ENCODE peak calls at places on chromosomes 3 and 15, in six cellular contexts. One of them, this sample, is unnamed.

GRCh38 chr15:40093224-40093842 is 15.3 kb downstream of the BMF start:
- DNase-seq in GM12865: peak
- DNase-seq in GM20000: no peak
- DNase-seq in H9: no peak
- DNase-seq in brain microvascular endothelial cell: no peak
- DNase-seq in WERI-Rb-1: no peak
- DNase-seq in this sample: no peak

GRCh38 chr3:10188798-10189556 is 24.3 kb downstream of the IRAK2 start:
- DNase-seq in H9: no peak
- DNase-seq in GM12865: no peak
- DNase-seq in GM20000: no peak
- DNase-seq in WERI-Rb-1: no peak
- DNase-seq in brain microvascular endothelial cell: no peak
- DNase-seq in this sample: no peak

GRCh38 chr3:157175678-157176077 is 15.7 kb upstream of the CCNL1 start:
- DNase-seq in WERI-Rb-1: no peak
- DNase-seq in H9: no peak
- DNase-seq in GM12865: peak
- DNase-seq in brain microvascular endothelial cell: peak
- DNase-seq in GM20000: peak
- DNase-seq in this sample: peak

GRCh38 chr15:74179983-74180688 is 6.6 kb downstream of the ISLR start:
- DNase-seq in GM12865: no peak
- DNase-seq in brain microvascular endothelial cell: peak
- DNase-seq in H9: no peak
- DNase-seq in GM20000: no peak
- DNase-seq in WERI-Rb-1: no peak
- DNase-seq in this sample: no peak

GRCh38 chr15:99371180-99372103 is 120.2 kb downstream of the LRRC28 start:
- DNase-seq in GM12865: peak
- DNase-seq in brain microvascular endothelial cell: no peak
- DNase-seq in WERI-Rb-1: no peak
- DNase-seq in H9: no peak
- DNase-seq in GM20000: peak
- DNase-seq in this sample: no peak

GRCh38 chr3:170469151-170470062 is 50.7 kb downstream of the CLDN11 start:
- DNase-seq in WERI-Rb-1: no peak
- DNase-seq in brain microvascular endothelial cell: no peak
- DNase-seq in GM12865: no peak
- DNase-seq in H9: no peak
- DNase-seq in GM20000: no peak
- DNase-seq in this sample: peak

GRCh38 chr3:51948016-51948580 is 5.9 kb downstream of the PARP3 start:
- DNase-seq in WERI-Rb-1: no peak
- DNase-seq in GM20000: no peak
- DNase-seq in H9: no peak
- DNase-seq in brain microvascular endothelial cell: no peak
- DNase-seq in GM12865: no peak
- DNase-seq in this sample: no peak

GRCh38 chr3:171230857-171231256 is 204.3 kb upstream of the SLC2A2 start:
- DNase-seq in H9: no peak
- DNase-seq in GM20000: no peak
- DNase-seq in GM12865: no peak
- DNase-seq in brain microvascular endothelial cell: no peak
- DNase-seq in WERI-Rb-1: peak
- DNase-seq in this sample: no peak

GRCh38 chr3:173025941-173026340 is 115.1 kb downstream of the SPATA16 start:
- DNase-seq in GM20000: no peak
- DNase-seq in H9: no peak
- DNase-seq in brain microvascular endothelial cell: no peak
- DNase-seq in GM12865: no peak
- DNase-seq in WERI-Rb-1: no peak
- DNase-seq in this sample: no peak

GRCh38 chr3:31853580-31853979 is 127.5 kb downstream of the OSBPL10 start:
- DNase-seq in H9: no peak
- DNase-seq in WERI-Rb-1: no peak
- DNase-seq in brain microvascular endothelial cell: no peak
- DNase-seq in GM20000: no peak
- DNase-seq in GM12865: no peak
- DNase-seq in this sample: no peak

GRCh38 chr3:48663489-48664312 is 1.0 kb upstream of the CELSR3 start:
- DNase-seq in GM12865: peak
- DNase-seq in brain microvascular endothelial cell: peak
- DNase-seq in WERI-Rb-1: peak
- DNase-seq in GM20000: peak
- DNase-seq in H9: peak
- DNase-seq in this sample: peak

GRCh38 chr3:48662753-48663488 is at the start of gene CELSR3:
- DNase-seq in GM20000: peak
- DNase-seq in H9: peak
- DNase-seq in WERI-Rb-1: peak
- DNase-seq in GM12865: peak
- DNase-seq in brain microvascular endothelial cell: peak
- DNase-seq in this sample: peak

GRCh38 chr3:48664929-48665328 is 2.2 kb upstream of the CELSR3 start:
- DNase-seq in GM12865: no peak
- DNase-seq in brain microvascular endothelial cell: no peak
- DNase-seq in GM20000: no peak
- DNase-seq in WERI-Rb-1: no peak
- DNase-seq in H9: no peak
- DNase-seq in this sample: no peak

GRCh38 chr3:48662140-48662752 is 440 bp downstream of the CELSR3 start:
- DNase-seq in brain microvascular endothelial cell: no peak
- DNase-seq in GM12865: no peak
- DNase-seq in H9: peak
- DNase-seq in GM20000: no peak
- DNase-seq in WERI-Rb-1: no peak
- DNase-seq in this sample: no peak

GRCh38 chr3:48664313-48664644 is 1.6 kb upstream of the CELSR3 start:
- DNase-seq in H9: no peak
- DNase-seq in GM12865: no peak
- DNase-seq in brain microvascular endothelial cell: no peak
- DNase-seq in GM20000: no peak
- DNase-seq in WERI-Rb-1: no peak
- DNase-seq in this sample: no peak
- TF ChIP-seq CTCF in H9: peak
- TF ChIP-seq CTCF in GM12865: no peak
- TF ChIP-seq CTCF in brain microvascular endothelial cell: no peak
- TF ChIP-seq CTCF in GM20000: no peak
- TF ChIP-seq CTCF in WERI-Rb-1: no peak
- TF ChIP-seq CTCF in this sample: peak

GRCh38 chr3:72099331-72100061 is 314.5 kb upstream of the PROK2 start:
- DNase-seq in WERI-Rb-1: peak
- DNase-seq in GM20000: no peak
- DNase-seq in brain microvascular endothelial cell: no peak
- DNase-seq in GM12865: peak
- DNase-seq in H9: no peak
- DNase-seq in this sample: no peak

GRCh38 chr3:72100062-72100511 is 315.1 kb upstream of the PROK2 start:
- DNase-seq in brain microvascular endothelial cell: no peak
- DNase-seq in GM12865: peak
- DNase-seq in WERI-Rb-1: peak
- DNase-seq in GM20000: no peak
- DNase-seq in H9: peak
- DNase-seq in this sample: no peak

GRCh38 chr3:72101538-72101937 is 316.6 kb upstream of the PROK2 start:
- DNase-seq in H9: no peak
- DNase-seq in brain microvascular endothelial cell: no peak
- DNase-seq in WERI-Rb-1: no peak
- DNase-seq in GM20000: no peak
- DNase-seq in GM12865: no peak
- DNase-seq in this sample: no peak

GRCh38 chr3:72102057-72102711 is 317.2 kb upstream of the PROK2 start:
- DNase-seq in brain microvascular endothelial cell: no peak
- DNase-seq in WERI-Rb-1: no peak
- DNase-seq in GM12865: peak
- DNase-seq in GM20000: no peak
- DNase-seq in H9: no peak
- DNase-seq in this sample: no peak

GRCh38 chr3:72100626-72101187 is 315.8 kb upstream of the PROK2 start:
- DNase-seq in GM20000: peak
- DNase-seq in H9: peak
- DNase-seq in brain microvascular endothelial cell: peak
- DNase-seq in GM12865: peak
- DNase-seq in WERI-Rb-1: peak
- DNase-seq in this sample: peak
- TF ChIP-seq CTCF in GM20000: no peak
- TF ChIP-seq CTCF in H9: no peak
- TF ChIP-seq CTCF in brain microvascular endothelial cell: no peak
- TF ChIP-seq CTCF in GM12865: no peak
- TF ChIP-seq CTCF in WERI-Rb-1: no peak
- TF ChIP-seq CTCF in this sample: no peak

DNA sequence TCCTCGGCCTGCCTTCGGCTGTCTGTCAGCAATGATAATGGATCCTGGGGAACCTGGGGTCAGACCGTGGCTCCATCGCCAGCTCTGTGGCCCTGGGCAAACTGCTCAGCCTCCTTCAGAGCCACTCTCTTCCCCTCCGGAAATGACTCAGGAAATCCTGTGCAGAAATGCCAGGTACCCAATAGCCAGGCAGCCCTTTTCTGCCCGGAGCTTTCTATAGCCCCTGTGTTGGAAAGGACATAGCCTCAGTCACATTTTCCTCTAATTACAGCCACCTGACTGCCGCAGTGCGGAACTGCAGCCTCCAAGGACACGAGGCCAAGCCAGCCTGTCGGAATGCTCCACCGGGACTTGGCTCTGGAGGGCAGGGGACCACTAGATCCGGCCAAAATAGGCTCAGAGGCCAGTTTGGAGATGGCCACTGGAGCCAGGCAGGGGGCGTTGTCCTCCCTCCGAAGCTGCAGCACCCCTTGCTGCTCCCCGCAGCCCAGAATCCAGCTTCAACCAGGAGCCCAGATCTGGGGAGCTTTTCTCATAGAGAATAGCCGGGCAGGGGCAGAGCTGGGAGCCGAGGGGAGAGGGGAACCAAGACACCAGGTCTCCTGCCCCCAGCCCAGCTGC is 11.6 kb upstream of the ZXDC start:
- DNase-seq in WERI-Rb-1: no peak
- DNase-seq in GM12865: no peak
- DNase-seq in GM20000: no peak
- DNase-seq in H9: peak
- DNase-seq in brain microvascular endothelial cell: no peak
- DNase-seq in this sample: no peak
- TF ChIP-seq CTCF in WERI-Rb-1: peak
- TF ChIP-seq CTCF in GM12865: no peak
- TF ChIP-seq CTCF in GM20000: no peak
- TF ChIP-seq CTCF in H9: peak
- TF ChIP-seq CTCF in brain microvascular endothelial cell: peak
- TF ChIP-seq CTCF in this sample: peak

GRCh38 chr3:49725906-49726681 is 2.3 kb upstream of the GMPPB start:
- DNase-seq in GM12865: no peak
- DNase-seq in WERI-Rb-1: no peak
- DNase-seq in H9: no peak
- DNase-seq in brain microvascular endothelial cell: no peak
- DNase-seq in GM20000: no peak
- DNase-seq in this sample: no peak
- TF ChIP-seq CTCF in GM12865: no peak
- TF ChIP-seq CTCF in WERI-Rb-1: no peak
- TF ChIP-seq CTCF in H9: no peak
- TF ChIP-seq CTCF in brain microvascular endothelial cell: no peak
- TF ChIP-seq CTCF in GM20000: no peak
- TF ChIP-seq CTCF in this sample: no peak

GRCh38 chr15:63502843-63503738 is 1.3 kb upstream of the USP3 start:
- DNase-seq in GM20000: peak
- DNase-seq in GM12865: peak
- DNase-seq in brain microvascular endothelial cell: peak
- DNase-seq in WERI-Rb-1: peak
- DNase-seq in H9: peak
- DNase-seq in this sample: peak

GRCh38 chr15:63502137-63502801 is 2.1 kb upstream of the USP3 start:
- DNase-seq in H9: no peak
- DNase-seq in GM12865: peak
- DNase-seq in brain microvascular endothelial cell: no peak
- DNase-seq in WERI-Rb-1: no peak
- DNase-seq in GM20000: no peak
- DNase-seq in this sample: peak

GRCh38 chr15:63504247-63504978 is at the start of gene USP3:
- DNase-seq in H9: peak
- DNase-seq in GM12865: peak
- DNase-seq in GM20000: peak
- DNase-seq in brain microvascular endothelial cell: peak
- DNase-seq in WERI-Rb-1: peak
- DNase-seq in this sample: peak

GRCh38 chr15:63504979-63505841 is 817 bp downstream of the USP3 start:
- DNase-seq in GM12865: peak
- DNase-seq in WERI-Rb-1: peak
- DNase-seq in brain microvascular endothelial cell: peak
- DNase-seq in H9: peak
- DNase-seq in GM20000: no peak
- DNase-seq in this sample: peak

DNA sequence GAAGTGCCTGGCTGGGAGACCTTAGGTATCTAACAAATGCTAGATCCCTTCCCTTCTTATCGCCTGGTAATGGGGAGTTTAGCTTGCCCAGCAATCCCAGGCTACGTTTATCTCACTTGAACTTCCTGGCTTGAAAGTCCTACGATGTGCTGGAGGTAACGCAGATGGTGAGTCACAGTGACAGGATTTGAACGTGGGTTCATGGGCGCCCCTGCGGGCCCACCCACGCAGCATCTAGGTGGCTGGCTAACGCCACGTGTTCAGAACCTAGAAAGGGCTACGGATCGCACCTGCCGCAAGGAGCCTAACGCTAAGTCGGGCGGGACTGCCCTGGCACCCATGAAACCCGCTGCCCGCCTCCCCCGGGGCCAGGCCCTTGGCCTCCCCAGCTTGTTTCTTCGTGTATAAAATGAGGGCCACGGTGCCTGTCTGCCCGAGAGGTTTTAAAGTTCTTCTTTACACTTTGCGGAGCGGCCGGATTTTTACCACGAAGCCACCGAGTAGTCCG is 600 bp upstream of the USP3 start:
- DNase-seq in GM12865: peak
- DNase-seq in WERI-Rb-1: peak
- DNase-seq in GM20000: peak
- DNase-seq in brain microvascular endothelial cell: peak
- DNase-seq in H9: peak
- DNase-seq in this sample: peak
- TF ChIP-seq CTCF in GM12865: no peak
- TF ChIP-seq CTCF in WERI-Rb-1: no peak
- TF ChIP-seq CTCF in GM20000: no peak
- TF ChIP-seq CTCF in brain microvascular endothelial cell: no peak
- TF ChIP-seq CTCF in H9: no peak
- TF ChIP-seq CTCF in this sample: no peak

GRCh38 chr3:38960953-38961622 is 90.7 kb downstream of the SCN11A start:
- DNase-seq in brain microvascular endothelial cell: peak
- DNase-seq in GM12865: peak
- DNase-seq in GM20000: peak
- DNase-seq in H9: peak
- DNase-seq in WERI-Rb-1: peak
- DNase-seq in this sample: peak
- TF ChIP-seq CTCF in brain microvascular endothelial cell: peak
- TF ChIP-seq CTCF in GM12865: peak
- TF ChIP-seq CTCF in GM20000: peak
- TF ChIP-seq CTCF in H9: peak
- TF ChIP-seq CTCF in WERI-Rb-1: peak
- TF ChIP-seq CTCF in this sample: peak

GRCh38 chr15:78968114-78968513 is 23.3 kb upstream of the CTSH start:
- DNase-seq in GM12865: no peak
- DNase-seq in WERI-Rb-1: no peak
- DNase-seq in brain microvascular endothelial cell: no peak
- DNase-seq in H9: no peak
- DNase-seq in GM20000: no peak
- DNase-seq in this sample: no peak
- TF ChIP-seq CTCF in GM12865: no peak
- TF ChIP-seq CTCF in WERI-Rb-1: no peak
- TF ChIP-seq CTCF in brain microvascular endothelial cell: no peak
- TF ChIP-seq CTCF in H9: no peak
- TF ChIP-seq CTCF in GM20000: no peak
- TF ChIP-seq CTCF in this sample: no peak

GRCh38 chr3:15989419-15989818 is 185.1 kb upstream of the GALNT15 start:
- DNase-seq in GM20000: no peak
- DNase-seq in WERI-Rb-1: no peak
- DNase-seq in GM12865: no peak
- DNase-seq in brain microvascular endothelial cell: no peak
- DNase-seq in H9: no peak
- DNase-seq in this sample: no peak
- TF ChIP-seq CTCF in GM20000: peak
- TF ChIP-seq CTCF in WERI-Rb-1: no peak
- TF ChIP-seq CTCF in GM12865: peak
- TF ChIP-seq CTCF in brain microvascular endothelial cell: peak
- TF ChIP-seq CTCF in H9: peak
- TF ChIP-seq CTCF in this sample: no peak